ENCODE peak calls at places on chromosomes 7 and 10, in ten cellular contexts. One of them, this sample, is unnamed.

GRCh38 chr7:107414198-107414597 is 55.7 kb upstream of the GPR22 start:
- DNase-seq in lung microvascular endothelial cell: no peak
- DNase-seq in PC-3: no peak
- DNase-seq in midbrain: no peak
- DNase-seq in CD8-positive, alpha-beta T cell: no peak
- DNase-seq in NAMALWA: no peak
- DNase-seq in HEK293T: no peak
- DNase-seq in activated CD8-positive, alpha-beta memory T cell treated with anti-CD3 and anti-CD28 coated beads, Interleukin-2, amount 10 ng/mL, durations not matched to agents 7 days and 5 days: no peak
- DNase-seq in stimulated activated CD4-positive, alpha-beta T cell treated with anti-CD3 and anti-CD28 coated beads, Interleukin-1b, Interleukin-23, amount 100 ng/mL, for 1 hour: no peak
- DNase-seq in effector CD4-positive, alpha-beta T cell: no peak
- DNase-seq in this sample: no peak

GRCh38 chr10:96960872-96961271 is 128.8 kb downstream of the LCOR start:
- DNase-seq in NAMALWA: no peak
- DNase-seq in HEK293T: no peak
- DNase-seq in PC-3: no peak
- DNase-seq in CD8-positive, alpha-beta T cell: no peak
- DNase-seq in midbrain: no peak
- DNase-seq in activated CD8-positive, alpha-beta memory T cell treated with anti-CD3 and anti-CD28 coated beads, Interleukin-2, amount 10 ng/mL, durations not matched to agents 7 days and 5 days: no peak
- DNase-seq in effector CD4-positive, alpha-beta T cell: no peak
- DNase-seq in stimulated activated CD4-positive, alpha-beta T cell treated with anti-CD3 and anti-CD28 coated beads, Interleukin-1b, Interleukin-23, amount 100 ng/mL, for 1 hour: no peak
- DNase-seq in lung microvascular endothelial cell: no peak
- DNase-seq in this sample: no peak

GRCh38 chr10:69847883-69848282 is 46.2 kb downstream of the COL13A1 start:
- DNase-seq in effector CD4-positive, alpha-beta T cell: no peak
- DNase-seq in HEK293T: no peak
- DNase-seq in midbrain: no peak
- DNase-seq in CD8-positive, alpha-beta T cell: no peak
- DNase-seq in stimulated activated CD4-positive, alpha-beta T cell treated with anti-CD3 and anti-CD28 coated beads, Interleukin-1b, Interleukin-23, amount 100 ng/mL, for 1 hour: no peak
- DNase-seq in PC-3: no peak
- DNase-seq in lung microvascular endothelial cell: peak
- DNase-seq in activated CD8-positive, alpha-beta memory T cell treated with anti-CD3 and anti-CD28 coated beads, Interleukin-2, amount 10 ng/mL, durations not matched to agents 7 days and 5 days: no peak
- DNase-seq in NAMALWA: no peak
- DNase-seq in this sample: no peak

GRCh38 chr7:18762189-18762588 is 266.6 kb downstream of the HDAC9 start:
- DNase-seq in midbrain: no peak
- DNase-seq in PC-3: peak
- DNase-seq in lung microvascular endothelial cell: peak
- DNase-seq in NAMALWA: no peak
- DNase-seq in stimulated activated CD4-positive, alpha-beta T cell treated with anti-CD3 and anti-CD28 coated beads, Interleukin-1b, Interleukin-23, amount 100 ng/mL, for 1 hour: no peak
- DNase-seq in activated CD8-positive, alpha-beta memory T cell treated with anti-CD3 and anti-CD28 coated beads, Interleukin-2, amount 10 ng/mL, durations not matched to agents 7 days and 5 days: no peak
- DNase-seq in HEK293T: no peak
- DNase-seq in CD8-positive, alpha-beta T cell: no peak
- DNase-seq in effector CD4-positive, alpha-beta T cell: no peak
- DNase-seq in this sample: no peak

GRCh38 chr10:132151951-132152505 is 34.7 kb upstream of the DPYSL4 start:
- DNase-seq in midbrain: no peak
- DNase-seq in CD8-positive, alpha-beta T cell: no peak
- DNase-seq in lung microvascular endothelial cell: no peak
- DNase-seq in HEK293T: no peak
- DNase-seq in NAMALWA: no peak
- DNase-seq in activated CD8-positive, alpha-beta memory T cell treated with anti-CD3 and anti-CD28 coated beads, Interleukin-2, amount 10 ng/mL, durations not matched to agents 7 days and 5 days: no peak
- DNase-seq in stimulated activated CD4-positive, alpha-beta T cell treated with anti-CD3 and anti-CD28 coated beads, Interleukin-1b, Interleukin-23, amount 100 ng/mL, for 1 hour: no peak
- DNase-seq in effector CD4-positive, alpha-beta T cell: no peak
- DNase-seq in PC-3: no peak
- DNase-seq in this sample: no peak

GRCh38 chr7:139568813-139569490 is 45.5 kb downstream of the CLEC2L start:
- DNase-seq in HEK293T: no peak
- DNase-seq in activated CD8-positive, alpha-beta memory T cell treated with anti-CD3 and anti-CD28 coated beads, Interleukin-2, amount 10 ng/mL, durations not matched to agents 7 days and 5 days: no peak
- DNase-seq in lung microvascular endothelial cell: no peak
- DNase-seq in midbrain: no peak
- DNase-seq in PC-3: no peak
- DNase-seq in NAMALWA: no peak
- DNase-seq in CD8-positive, alpha-beta T cell: no peak
- DNase-seq in effector CD4-positive, alpha-beta T cell: no peak
- DNase-seq in stimulated activated CD4-positive, alpha-beta T cell treated with anti-CD3 and anti-CD28 coated beads, Interleukin-1b, Interleukin-23, amount 100 ng/mL, for 1 hour: no peak
- DNase-seq in this sample: no peak

GRCh38 chr7:116258734-116259133 is 48.4 kb downstream of the TES start:
- DNase-seq in HEK293T: peak
- DNase-seq in midbrain: peak
- DNase-seq in PC-3: peak
- DNase-seq in lung microvascular endothelial cell: peak
- DNase-seq in effector CD4-positive, alpha-beta T cell: peak
- DNase-seq in stimulated activated CD4-positive, alpha-beta T cell treated with anti-CD3 and anti-CD28 coated beads, Interleukin-1b, Interleukin-23, amount 100 ng/mL, for 1 hour: no peak
- DNase-seq in CD8-positive, alpha-beta T cell: peak
- DNase-seq in NAMALWA: peak
- DNase-seq in activated CD8-positive, alpha-beta memory T cell treated with anti-CD3 and anti-CD28 coated beads, Interleukin-2, amount 10 ng/mL, durations not matched to agents 7 days and 5 days: no peak
- DNase-seq in this sample: no peak

GRCh38 chr10:73096452-73097304 is at the start of gene P4HA1:
- DNase-seq in midbrain: peak
- DNase-seq in lung microvascular endothelial cell: peak
- DNase-seq in NAMALWA: peak
- DNase-seq in CD8-positive, alpha-beta T cell: peak
- DNase-seq in stimulated activated CD4-positive, alpha-beta T cell treated with anti-CD3 and anti-CD28 coated beads, Interleukin-1b, Interleukin-23, amount 100 ng/mL, for 1 hour: peak
- DNase-seq in effector CD4-positive, alpha-beta T cell: peak
- DNase-seq in HEK293T: peak
- DNase-seq in PC-3: peak
- DNase-seq in activated CD8-positive, alpha-beta memory T cell treated with anti-CD3 and anti-CD28 coated beads, Interleukin-2, amount 10 ng/mL, durations not matched to agents 7 days and 5 days: peak
- DNase-seq in this sample: no peak

GRCh38 chr10:58921366-58921947 is 255.0 kb upstream of the PHYHIPL start:
- DNase-seq in midbrain: peak
- DNase-seq in PC-3: no peak
- DNase-seq in activated CD8-positive, alpha-beta memory T cell treated with anti-CD3 and anti-CD28 coated beads, Interleukin-2, amount 10 ng/mL, durations not matched to agents 7 days and 5 days: no peak
- DNase-seq in stimulated activated CD4-positive, alpha-beta T cell treated with anti-CD3 and anti-CD28 coated beads, Interleukin-1b, Interleukin-23, amount 100 ng/mL, for 1 hour: no peak
- DNase-seq in NAMALWA: no peak
- DNase-seq in HEK293T: no peak
- DNase-seq in CD8-positive, alpha-beta T cell: no peak
- DNase-seq in lung microvascular endothelial cell: no peak
- DNase-seq in effector CD4-positive, alpha-beta T cell: no peak
- DNase-seq in this sample: no peak

GRCh38 chr10:132522521-132523411 is 14.8 kb upstream of the INPP5A start:
- DNase-seq in activated CD8-positive, alpha-beta memory T cell treated with anti-CD3 and anti-CD28 coated beads, Interleukin-2, amount 10 ng/mL, durations not matched to agents 7 days and 5 days: no peak
- DNase-seq in NAMALWA: no peak
- DNase-seq in lung microvascular endothelial cell: no peak
- DNase-seq in midbrain: no peak
- DNase-seq in CD8-positive, alpha-beta T cell: no peak
- DNase-seq in HEK293T: no peak
- DNase-seq in stimulated activated CD4-positive, alpha-beta T cell treated with anti-CD3 and anti-CD28 coated beads, Interleukin-1b, Interleukin-23, amount 100 ng/mL, for 1 hour: no peak
- DNase-seq in PC-3: no peak
- DNase-seq in effector CD4-positive, alpha-beta T cell: no peak
- DNase-seq in this sample: no peak

GRCh38 chr7:21942955-21943354 is 2.7 kb downstream of the CDCA7L start:
- DNase-seq in activated CD8-positive, alpha-beta memory T cell treated with anti-CD3 and anti-CD28 coated beads, Interleukin-2, amount 10 ng/mL, durations not matched to agents 7 days and 5 days: no peak
- DNase-seq in midbrain: no peak
- DNase-seq in effector CD4-positive, alpha-beta T cell: no peak
- DNase-seq in NAMALWA: no peak
- DNase-seq in HEK293T: no peak
- DNase-seq in stimulated activated CD4-positive, alpha-beta T cell treated with anti-CD3 and anti-CD28 coated beads, Interleukin-1b, Interleukin-23, amount 100 ng/mL, for 1 hour: no peak
- DNase-seq in PC-3: peak
- DNase-seq in lung microvascular endothelial cell: no peak
- DNase-seq in CD8-positive, alpha-beta T cell: no peak
- DNase-seq in this sample: no peak

GRCh38 chr10:91887075-91887899 is 22.0 kb downstream of the FGFBP3 start:
- DNase-seq in activated CD8-positive, alpha-beta memory T cell treated with anti-CD3 and anti-CD28 coated beads, Interleukin-2, amount 10 ng/mL, durations not matched to agents 7 days and 5 days: no peak
- DNase-seq in effector CD4-positive, alpha-beta T cell: peak
- DNase-seq in stimulated activated CD4-positive, alpha-beta T cell treated with anti-CD3 and anti-CD28 coated beads, Interleukin-1b, Interleukin-23, amount 100 ng/mL, for 1 hour: no peak
- DNase-seq in lung microvascular endothelial cell: peak
- DNase-seq in NAMALWA: no peak
- DNase-seq in CD8-positive, alpha-beta T cell: peak
- DNase-seq in HEK293T: peak
- DNase-seq in midbrain: peak
- DNase-seq in PC-3: no peak
- DNase-seq in this sample: no peak

GRCh38 chr10:77836299-77836820 is 90.2 kb downstream of the DLG5 start:
- DNase-seq in activated CD8-positive, alpha-beta memory T cell treated with anti-CD3 and anti-CD28 coated beads, Interleukin-2, amount 10 ng/mL, durations not matched to agents 7 days and 5 days: peak
- DNase-seq in stimulated activated CD4-positive, alpha-beta T cell treated with anti-CD3 and anti-CD28 coated beads, Interleukin-1b, Interleukin-23, amount 100 ng/mL, for 1 hour: peak
- DNase-seq in NAMALWA: peak
- DNase-seq in HEK293T: no peak
- DNase-seq in lung microvascular endothelial cell: peak
- DNase-seq in midbrain: no peak
- DNase-seq in effector CD4-positive, alpha-beta T cell: peak
- DNase-seq in CD8-positive, alpha-beta T cell: peak
- DNase-seq in PC-3: peak
- DNase-seq in this sample: peak

GRCh38 chr7:151844080-151844827 is 32.7 kb downstream of the PRKAG2 start:
- DNase-seq in NAMALWA: no peak
- DNase-seq in midbrain: no peak
- DNase-seq in HEK293T: no peak
- DNase-seq in activated CD8-positive, alpha-beta memory T cell treated with anti-CD3 and anti-CD28 coated beads, Interleukin-2, amount 10 ng/mL, durations not matched to agents 7 days and 5 days: no peak
- DNase-seq in lung microvascular endothelial cell: no peak
- DNase-seq in PC-3: peak
- DNase-seq in effector CD4-positive, alpha-beta T cell: no peak
- DNase-seq in CD8-positive, alpha-beta T cell: no peak
- DNase-seq in stimulated activated CD4-positive, alpha-beta T cell treated with anti-CD3 and anti-CD28 coated beads, Interleukin-1b, Interleukin-23, amount 100 ng/mL, for 1 hour: no peak
- DNase-seq in this sample: no peak

GRCh38 chr10:102067091-102067916 is 2.2 kb downstream of the HPS6 start:
- DNase-seq in HEK293T: no peak
- DNase-seq in NAMALWA: no peak
- DNase-seq in PC-3: no peak
- DNase-seq in CD8-positive, alpha-beta T cell: no peak
- DNase-seq in activated CD8-positive, alpha-beta memory T cell treated with anti-CD3 and anti-CD28 coated beads, Interleukin-2, amount 10 ng/mL, durations not matched to agents 7 days and 5 days: no peak
- DNase-seq in effector CD4-positive, alpha-beta T cell: no peak
- DNase-seq in stimulated activated CD4-positive, alpha-beta T cell treated with anti-CD3 and anti-CD28 coated beads, Interleukin-1b, Interleukin-23, amount 100 ng/mL, for 1 hour: no peak
- DNase-seq in midbrain: no peak
- DNase-seq in lung microvascular endothelial cell: no peak
- DNase-seq in this sample: no peak

GRCh38 chr10:119283818-119284217 is 76.4 kb downstream of the GRK5 start:
- DNase-seq in PC-3: no peak
- DNase-seq in NAMALWA: no peak
- DNase-seq in effector CD4-positive, alpha-beta T cell: no peak
- DNase-seq in midbrain: no peak
- DNase-seq in activated CD8-positive, alpha-beta memory T cell treated with anti-CD3 and anti-CD28 coated beads, Interleukin-2, amount 10 ng/mL, durations not matched to agents 7 days and 5 days: peak
- DNase-seq in CD8-positive, alpha-beta T cell: no peak
- DNase-seq in HEK293T: no peak
- DNase-seq in lung microvascular endothelial cell: no peak
- DNase-seq in stimulated activated CD4-positive, alpha-beta T cell treated with anti-CD3 and anti-CD28 coated beads, Interleukin-1b, Interleukin-23, amount 100 ng/mL, for 1 hour: no peak
- DNase-seq in this sample: no peak

GRCh38 chr7:1545417-1546246 is 10.4 kb downstream of the TMEM184A start:
- DNase-seq in midbrain: no peak
- DNase-seq in effector CD4-positive, alpha-beta T cell: no peak
- DNase-seq in PC-3: no peak
- DNase-seq in CD8-positive, alpha-beta T cell: no peak
- DNase-seq in NAMALWA: no peak
- DNase-seq in HEK293T: no peak
- DNase-seq in stimulated activated CD4-positive, alpha-beta T cell treated with anti-CD3 and anti-CD28 coated beads, Interleukin-1b, Interleukin-23, amount 100 ng/mL, for 1 hour: no peak
- DNase-seq in lung microvascular endothelial cell: no peak
- DNase-seq in activated CD8-positive, alpha-beta memory T cell treated with anti-CD3 and anti-CD28 coated beads, Interleukin-2, amount 10 ng/mL, durations not matched to agents 7 days and 5 days: no peak
- DNase-seq in this sample: no peak

GRCh38 chr7:94008537-94008936 is 4.4 kb upstream of the BET1 start:
- DNase-seq in CD8-positive, alpha-beta T cell: no peak
- DNase-seq in effector CD4-positive, alpha-beta T cell: no peak
- DNase-seq in PC-3: peak
- DNase-seq in HEK293T: no peak
- DNase-seq in NAMALWA: no peak
- DNase-seq in lung microvascular endothelial cell: peak
- DNase-seq in midbrain: no peak
- DNase-seq in stimulated activated CD4-positive, alpha-beta T cell treated with anti-CD3 and anti-CD28 coated beads, Interleukin-1b, Interleukin-23, amount 100 ng/mL, for 1 hour: no peak
- DNase-seq in activated CD8-positive, alpha-beta memory T cell treated with anti-CD3 and anti-CD28 coated beads, Interleukin-2, amount 10 ng/mL, durations not matched to agents 7 days and 5 days: no peak
- DNase-seq in this sample: no peak

GRCh38 chr10:62919776-62920175 is 103.6 kb upstream of the EGR2 start:
- DNase-seq in stimulated activated CD4-positive, alpha-beta T cell treated with anti-CD3 and anti-CD28 coated beads, Interleukin-1b, Interleukin-23, amount 100 ng/mL, for 1 hour: no peak
- DNase-seq in HEK293T: no peak
- DNase-seq in CD8-positive, alpha-beta T cell: no peak
- DNase-seq in PC-3: peak
- DNase-seq in midbrain: no peak
- DNase-seq in lung microvascular endothelial cell: no peak
- DNase-seq in NAMALWA: no peak
- DNase-seq in effector CD4-positive, alpha-beta T cell: no peak
- DNase-seq in activated CD8-positive, alpha-beta memory T cell treated with anti-CD3 and anti-CD28 coated beads, Interleukin-2, amount 10 ng/mL, durations not matched to agents 7 days and 5 days: no peak
- DNase-seq in this sample: no peak

GRCh38 chr10:21572578-21572977 is 38.5 kb downstream of the MLLT10 start:
- DNase-seq in PC-3: no peak
- DNase-seq in stimulated activated CD4-positive, alpha-beta T cell treated with anti-CD3 and anti-CD28 coated beads, Interleukin-1b, Interleukin-23, amount 100 ng/mL, for 1 hour: no peak
- DNase-seq in NAMALWA: no peak
- DNase-seq in HEK293T: no peak
- DNase-seq in CD8-positive, alpha-beta T cell: no peak
- DNase-seq in effector CD4-positive, alpha-beta T cell: no peak
- DNase-seq in midbrain: no peak
- DNase-seq in activated CD8-positive, alpha-beta memory T cell treated with anti-CD3 and anti-CD28 coated beads, Interleukin-2, amount 10 ng/mL, durations not matched to agents 7 days and 5 days: no peak
- DNase-seq in lung microvascular endothelial cell: peak
- DNase-seq in this sample: no peak

GRCh38 chr7:29193316-29194205 is 1.0 kb upstream of the CHN2 start:
- DNase-seq in stimulated activated CD4-positive, alpha-beta T cell treated with anti-CD3 and anti-CD28 coated beads, Interleukin-1b, Interleukin-23, amount 100 ng/mL, for 1 hour: no peak
- DNase-seq in HEK293T: no peak
- DNase-seq in activated CD8-positive, alpha-beta memory T cell treated with anti-CD3 and anti-CD28 coated beads, Interleukin-2, amount 10 ng/mL, durations not matched to agents 7 days and 5 days: no peak
- DNase-seq in lung microvascular endothelial cell: no peak
- DNase-seq in NAMALWA: no peak
- DNase-seq in CD8-positive, alpha-beta T cell: no peak
- DNase-seq in effector CD4-positive, alpha-beta T cell: no peak
- DNase-seq in PC-3: no peak
- DNase-seq in midbrain: no peak
- DNase-seq in this sample: no peak

GRCh38 chr7:70727861-70728260 is 404.1 kb upstream of the GALNT17 start:
- DNase-seq in effector CD4-positive, alpha-beta T cell: no peak
- DNase-seq in CD8-positive, alpha-beta T cell: no peak
- DNase-seq in stimulated activated CD4-positive, alpha-beta T cell treated with anti-CD3 and anti-CD28 coated beads, Interleukin-1b, Interleukin-23, amount 100 ng/mL, for 1 hour: no peak
- DNase-seq in lung microvascular endothelial cell: no peak
- DNase-seq in midbrain: no peak
- DNase-seq in HEK293T: no peak
- DNase-seq in activated CD8-positive, alpha-beta memory T cell treated with anti-CD3 and anti-CD28 coated beads, Interleukin-2, amount 10 ng/mL, durations not matched to agents 7 days and 5 days: no peak
- DNase-seq in NAMALWA: no peak
- DNase-seq in PC-3: no peak
- DNase-seq in this sample: no peak

GRCh38 chr7:113113912-113114311 is 4.4 kb downstream of the SMIM30 start:
- DNase-seq in stimulated activated CD4-positive, alpha-beta T cell treated with anti-CD3 and anti-CD28 coated beads, Interleukin-1b, Interleukin-23, amount 100 ng/mL, for 1 hour: no peak
- DNase-seq in midbrain: no peak
- DNase-seq in HEK293T: peak
- DNase-seq in activated CD8-positive, alpha-beta memory T cell treated with anti-CD3 and anti-CD28 coated beads, Interleukin-2, amount 10 ng/mL, durations not matched to agents 7 days and 5 days: no peak
- DNase-seq in lung microvascular endothelial cell: peak
- DNase-seq in NAMALWA: peak
- DNase-seq in effector CD4-positive, alpha-beta T cell: no peak
- DNase-seq in PC-3: no peak
- DNase-seq in CD8-positive, alpha-beta T cell: no peak
- DNase-seq in this sample: no peak